ENCODE peak calls at places on chromosomes 11 and 22, in six cellular contexts. One of them, this sample, is unnamed. For H3K4me1 and H3K9me3, the result is how much of the 10 kb centered on the place peaks cover.

GRCh38 chr11:128552783-128553661 is 34.3 kb downstream of the ETS1 start:
- DNase-seq in heart left ventricle: no peak
- DNase-seq in HepG2: no peak
- DNase-seq in fibroblast of lung: peak
- DNase-seq in CD8-positive, alpha-beta T cell: no peak
- DNase-seq in upper lobe of right lung: no peak
- DNase-seq in this sample: no peak

GRCh38 chr11:117830674-117831351 is 6.3 kb upstream of the FXYD2 start:
- DNase-seq in CD8-positive, alpha-beta T cell: no peak
- DNase-seq in fibroblast of lung: no peak
- DNase-seq in heart left ventricle: no peak
- DNase-seq in upper lobe of right lung: no peak
- DNase-seq in HepG2: no peak
- DNase-seq in this sample: no peak

GRCh38 chr11:116853461-116854073 is 16.1 kb upstream of the APOA1 start:
- DNase-seq in heart left ventricle: no peak
- DNase-seq in fibroblast of lung: peak
- DNase-seq in upper lobe of right lung: no peak
- DNase-seq in HepG2: no peak
- DNase-seq in CD8-positive, alpha-beta T cell: peak
- DNase-seq in this sample: peak

GRCh38 chr22:35425971-35426800 is 26.2 kb downstream of the MCM5 start:
- DNase-seq in heart left ventricle: no peak
- DNase-seq in fibroblast of lung: peak
- DNase-seq in HepG2: no peak
- DNase-seq in upper lobe of right lung: no peak
- DNase-seq in CD8-positive, alpha-beta T cell: no peak
- DNase-seq in this sample: no peak

GRCh38 chr11:113505541-113506375 is 30.6 kb upstream of the DRD2 start:
- DNase-seq in heart left ventricle: no peak
- DNase-seq in CD8-positive, alpha-beta T cell: no peak
- DNase-seq in fibroblast of lung: peak
- DNase-seq in HepG2: peak
- DNase-seq in upper lobe of right lung: no peak
- DNase-seq in this sample: no peak

GRCh38 chr11:60964801-60965200 is 6.7 kb upstream of the CD6 start:
- DNase-seq in upper lobe of right lung: no peak
- DNase-seq in heart left ventricle: no peak
- DNase-seq in CD8-positive, alpha-beta T cell: no peak
- DNase-seq in fibroblast of lung: no peak
- DNase-seq in HepG2: no peak
- DNase-seq in this sample: no peak

GRCh38 chr11:100927579-100927978 is 202.0 kb downstream of the PGR start:
- DNase-seq in CD8-positive, alpha-beta T cell: no peak
- DNase-seq in fibroblast of lung: peak
- DNase-seq in HepG2: no peak
- DNase-seq in upper lobe of right lung: no peak
- DNase-seq in heart left ventricle: no peak
- DNase-seq in this sample: no peak

GRCh38 chr11:95375881-95376280 is 144.9 kb upstream of the SESN3 start:
- DNase-seq in heart left ventricle: no peak
- DNase-seq in upper lobe of right lung: no peak
- DNase-seq in HepG2: no peak
- DNase-seq in CD8-positive, alpha-beta T cell: no peak
- DNase-seq in fibroblast of lung: peak
- DNase-seq in this sample: no peak

GRCh38 chr11:77525455-77526091 is 51.7 kb upstream of the PAK1 start:
- DNase-seq in upper lobe of right lung: no peak
- DNase-seq in HepG2: no peak
- DNase-seq in fibroblast of lung: no peak
- DNase-seq in heart left ventricle: no peak
- DNase-seq in CD8-positive, alpha-beta T cell: no peak
- DNase-seq in this sample: no peak

GRCh38 chr11:117841582-117842031 is 17.1 kb upstream of the FXYD2 start:
- DNase-seq in HepG2: no peak
- DNase-seq in heart left ventricle: no peak
- DNase-seq in CD8-positive, alpha-beta T cell: no peak
- DNase-seq in fibroblast of lung: no peak
- DNase-seq in upper lobe of right lung: no peak
- DNase-seq in this sample: no peak

GRCh38 chr11:65885231-65885630 is 3.0 kb downstream of the FIBP start:
- DNase-seq in heart left ventricle: no peak
- DNase-seq in upper lobe of right lung: peak
- DNase-seq in fibroblast of lung: no peak
- DNase-seq in CD8-positive, alpha-beta T cell: no peak
- DNase-seq in HepG2: no peak
- DNase-seq in this sample: no peak

GRCh38 chr11:95081412-95081811 is 8.2 kb upstream of the ENDOD1 start:
- DNase-seq in upper lobe of right lung: no peak
- DNase-seq in fibroblast of lung: no peak
- DNase-seq in CD8-positive, alpha-beta T cell: no peak
- DNase-seq in HepG2: no peak
- DNase-seq in heart left ventricle: peak
- DNase-seq in this sample: no peak

GRCh38 chr11:2995893-2996554 is 3.9 kb upstream of the NAP1L4 start:
- DNase-seq in CD8-positive, alpha-beta T cell: no peak
- DNase-seq in upper lobe of right lung: no peak
- DNase-seq in fibroblast of lung: no peak
- DNase-seq in HepG2: no peak
- DNase-seq in heart left ventricle: no peak
- DNase-seq in this sample: no peak

GRCh38 chr11:126997196-126997595 is 3.4 kb downstream of the KIRREL3 start:
- DNase-seq in CD8-positive, alpha-beta T cell: no peak
- DNase-seq in upper lobe of right lung: no peak
- DNase-seq in fibroblast of lung: peak
- DNase-seq in HepG2: no peak
- DNase-seq in heart left ventricle: no peak
- DNase-seq in this sample: no peak

GRCh38 chr11:114596175-114596919 is 761 bp upstream of the NXPE4 start:
- DNase-seq in heart left ventricle: no peak
- DNase-seq in fibroblast of lung: no peak
- DNase-seq in upper lobe of right lung: no peak
- DNase-seq in CD8-positive, alpha-beta T cell: no peak
- DNase-seq in HepG2: no peak
- DNase-seq in this sample: no peak

GRCh38 chr11:64687204-64687603 is 35.8 kb downstream of the NRXN2 start:
- DNase-seq in HepG2: no peak
- DNase-seq in heart left ventricle: peak
- DNase-seq in CD8-positive, alpha-beta T cell: no peak
- DNase-seq in fibroblast of lung: no peak
- DNase-seq in upper lobe of right lung: peak
- DNase-seq in this sample: no peak

GRCh38 chr11:130002352-130002845 is at the start of gene PRDM10:
- DNase-seq in HepG2: peak
- DNase-seq in CD8-positive, alpha-beta T cell: peak
- DNase-seq in heart left ventricle: peak
- DNase-seq in upper lobe of right lung: peak
- DNase-seq in fibroblast of lung: peak
- DNase-seq in this sample: no peak

GRCh38 chr11:105609832-105610781 is at the start of gene GRIA4:
- DNase-seq in CD8-positive, alpha-beta T cell: no peak
- DNase-seq in heart left ventricle: peak
- DNase-seq in HepG2: no peak
- DNase-seq in upper lobe of right lung: peak
- DNase-seq in fibroblast of lung: peak
- DNase-seq in this sample: no peak

GRCh38 chr11:106446961-106447360 is 369.5 kb downstream of the AASDHPPT start:
- DNase-seq in upper lobe of right lung: no peak
- DNase-seq in fibroblast of lung: no peak
- DNase-seq in heart left ventricle: no peak
- DNase-seq in HepG2: no peak
- DNase-seq in CD8-positive, alpha-beta T cell: no peak
- DNase-seq in this sample: no peak

GRCh38 chr22:21942939-21943338 is 9.7 kb downstream of the PPM1F start:
- DNase-seq in CD8-positive, alpha-beta T cell: no peak
- DNase-seq in upper lobe of right lung: no peak
- DNase-seq in fibroblast of lung: no peak
- DNase-seq in heart left ventricle: no peak
- DNase-seq in HepG2: no peak
- DNase-seq in this sample: no peak

GRCh38 chr11:71500601-71501021 is 26.5 kb upstream of the KRTAP5-7 start:
- DNase-seq in HepG2: no peak
- DNase-seq in heart left ventricle: peak
- DNase-seq in CD8-positive, alpha-beta T cell: no peak
- DNase-seq in upper lobe of right lung: no peak
- DNase-seq in fibroblast of lung: no peak
- DNase-seq in this sample: no peak

GRCh38 chr11:63567044-63567840 is 4.1 kb upstream of the PLAAT2 start:
- DNase-seq in upper lobe of right lung: no peak
- DNase-seq in CD8-positive, alpha-beta T cell: peak
- DNase-seq in fibroblast of lung: peak
- DNase-seq in heart left ventricle: peak
- DNase-seq in HepG2: peak
- DNase-seq in this sample: peak

GRCh38 chr11:55172734-55173415 is 89.1 kb upstream of the TRIM48 start:
- DNase-seq in fibroblast of lung: no peak
- DNase-seq in CD8-positive, alpha-beta T cell: no peak
- DNase-seq in upper lobe of right lung: peak
- DNase-seq in HepG2: no peak
- DNase-seq in heart left ventricle: no peak
- DNase-seq in this sample: no peak

GRCh38 chr11:35619030-35619753 is 932 bp downstream of the FJX1 start:
- DNase-seq in fibroblast of lung: peak
- DNase-seq in CD8-positive, alpha-beta T cell: no peak
- DNase-seq in heart left ventricle: peak
- DNase-seq in upper lobe of right lung: peak
- DNase-seq in HepG2: no peak
- DNase-seq in this sample: peak

GRCh38 chr11:17927041-17927440 is 85.8 kb downstream of the SERGEF start:
- DNase-seq in HepG2: no peak
- DNase-seq in CD8-positive, alpha-beta T cell: no peak
- DNase-seq in fibroblast of lung: no peak
- DNase-seq in heart left ventricle: no peak
- DNase-seq in upper lobe of right lung: no peak
- DNase-seq in this sample: no peak

GRCh38 chr11:69594481-69594880 is 46.5 kb upstream of the CCND1 start:
- DNase-seq in CD8-positive, alpha-beta T cell: no peak
- DNase-seq in heart left ventricle: no peak
- DNase-seq in upper lobe of right lung: no peak
- DNase-seq in HepG2: no peak
- DNase-seq in fibroblast of lung: no peak
- DNase-seq in this sample: no peak

GRCh38 chr22:37684803-37685615 is 1.1 kb upstream of the NOL12 start:
- DNase-seq in HepG2: peak
- DNase-seq in CD8-positive, alpha-beta T cell: no peak
- DNase-seq in heart left ventricle: no peak
- DNase-seq in fibroblast of lung: no peak
- DNase-seq in upper lobe of right lung: no peak
- DNase-seq in this sample: no peak
- H3K4me1 ChIP-seq in HepG2: under half
- H3K4me1 ChIP-seq in CD8-positive, alpha-beta T cell: under half
- H3K4me1 ChIP-seq in heart left ventricle: under half
- H3K4me1 ChIP-seq in fibroblast of lung: under half
- H3K4me1 ChIP-seq in upper lobe of right lung: under half
- H3K4me1 ChIP-seq in this sample: under half

DNA sequence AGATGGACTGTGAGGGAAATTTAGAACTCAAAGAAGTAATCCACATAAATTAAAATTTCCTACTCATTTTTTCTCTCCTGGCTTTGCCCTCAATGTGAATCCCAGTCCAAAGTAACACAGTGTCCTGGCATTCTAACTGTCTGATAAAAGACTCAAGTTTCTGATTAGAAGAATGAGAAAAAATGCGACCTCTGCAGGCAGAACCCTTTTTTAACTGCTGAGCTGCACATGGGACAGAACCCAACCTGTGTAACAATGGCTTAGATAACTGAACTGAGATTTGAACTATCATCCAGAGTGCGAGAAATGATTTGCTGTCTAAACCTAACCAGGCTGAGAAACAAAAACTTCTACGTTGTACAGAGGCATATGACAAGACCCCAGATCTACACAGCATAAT is 385.6 kb upstream of the LRRC4C start:
- DNase-seq in CD8-positive, alpha-beta T cell: no peak
- DNase-seq in upper lobe of right lung: no peak
- DNase-seq in fibroblast of lung: no peak
- DNase-seq in HepG2: no peak
- DNase-seq in heart left ventricle: no peak
- DNase-seq in this sample: no peak
- H3K9me3 ChIP-seq in CD8-positive, alpha-beta T cell: under half
- H3K9me3 ChIP-seq in upper lobe of right lung: under half
- H3K9me3 ChIP-seq in fibroblast of lung: under half
- H3K9me3 ChIP-seq in HepG2: half or more
- H3K9me3 ChIP-seq in heart left ventricle: under half
- H3K9me3 ChIP-seq in this sample: under half

GRCh38 chr11:62542111-62542745 is 4.4 kb downstream of the AHNAK start:
- DNase-seq in fibroblast of lung: no peak
- DNase-seq in heart left ventricle: no peak
- DNase-seq in upper lobe of right lung: no peak
- DNase-seq in CD8-positive, alpha-beta T cell: no peak
- DNase-seq in HepG2: no peak
- DNase-seq in this sample: no peak

GRCh38 chr11:62536301-62536957 is 10.2 kb downstream of the AHNAK start:
- DNase-seq in fibroblast of lung: no peak
- DNase-seq in HepG2: no peak
- DNase-seq in CD8-positive, alpha-beta T cell: no peak
- DNase-seq in upper lobe of right lung: no peak
- DNase-seq in heart left ventricle: no peak
- DNase-seq in this sample: no peak

GRCh38 chr11:62538470-62539237 is 8.0 kb downstream of the AHNAK start:
- DNase-seq in heart left ventricle: no peak
- DNase-seq in HepG2: no peak
- DNase-seq in CD8-positive, alpha-beta T cell: no peak
- DNase-seq in fibroblast of lung: no peak
- DNase-seq in upper lobe of right lung: no peak
- DNase-seq in this sample: no peak

GRCh38 chr11:62540804-62541671 is 5.6 kb downstream of the AHNAK start:
- DNase-seq in fibroblast of lung: no peak
- DNase-seq in HepG2: no peak
- DNase-seq in heart left ventricle: no peak
- DNase-seq in CD8-positive, alpha-beta T cell: no peak
- DNase-seq in upper lobe of right lung: no peak
- DNase-seq in this sample: no peak

DNA sequence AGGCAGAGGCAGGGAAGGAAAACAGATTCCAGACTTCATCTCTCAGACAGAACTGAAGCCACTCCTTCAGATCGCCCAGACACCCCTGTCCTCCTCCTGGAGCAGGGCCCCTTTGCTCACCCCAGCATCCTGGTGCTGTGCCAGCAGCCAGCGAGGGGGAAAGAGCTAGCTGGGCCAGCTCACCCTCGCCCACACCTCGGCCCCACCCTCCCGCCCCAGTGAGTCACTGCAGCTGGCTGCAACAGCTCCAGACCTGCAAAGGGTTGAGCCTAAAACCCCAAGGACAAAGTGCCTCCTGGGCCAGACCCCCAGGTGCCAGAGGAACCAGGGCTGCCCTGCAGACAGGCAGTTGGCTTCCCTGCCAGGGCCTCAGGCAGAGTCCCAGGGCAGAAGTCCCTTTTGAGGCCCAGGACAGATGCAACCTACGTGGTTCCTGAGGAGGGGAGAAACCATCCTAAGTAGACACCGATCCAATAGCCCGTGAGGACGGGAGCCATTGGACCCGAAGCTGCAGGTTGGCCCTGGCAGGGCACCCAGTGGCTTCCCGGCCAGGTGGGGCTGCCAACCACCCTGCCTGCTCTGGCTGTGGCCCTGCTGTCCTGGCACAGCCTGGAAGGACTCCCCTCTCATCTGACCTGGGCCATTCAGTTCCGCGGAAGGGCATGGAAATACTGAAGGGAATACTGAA is 7.2 kb downstream of the AHNAK start:
- DNase-seq in upper lobe of right lung: peak
- DNase-seq in fibroblast of lung: peak
- DNase-seq in CD8-positive, alpha-beta T cell: peak
- DNase-seq in HepG2: no peak
- DNase-seq in heart left ventricle: peak
- DNase-seq in this sample: no peak
- H3K4me3 ChIP-seq in upper lobe of right lung: peak
- H3K4me3 ChIP-seq in fibroblast of lung: peak
- H3K4me3 ChIP-seq in CD8-positive, alpha-beta T cell: no peak
- H3K4me3 ChIP-seq in HepG2: no peak
- H3K4me3 ChIP-seq in heart left ventricle: no peak
- H3K4me3 ChIP-seq in this sample: peak

GRCh38 chr11:44730775-44731174 is 4.0 kb downstream of the TSPAN18 start:
- DNase-seq in CD8-positive, alpha-beta T cell: no peak
- DNase-seq in HepG2: no peak
- DNase-seq in fibroblast of lung: no peak
- DNase-seq in heart left ventricle: no peak
- DNase-seq in upper lobe of right lung: no peak
- DNase-seq in this sample: no peak
- H3K4me1 ChIP-seq in CD8-positive, alpha-beta T cell: under half
- H3K4me1 ChIP-seq in HepG2: under half
- H3K4me1 ChIP-seq in fibroblast of lung: under half
- H3K4me1 ChIP-seq in heart left ventricle: half or more
- H3K4me1 ChIP-seq in upper lobe of right lung: under half
- H3K4me1 ChIP-seq in this sample: under half

This sample was measured in naive thymus-derived CD4-positive, alpha-beta T cell.